ENCODE peak calls at places on chromosomes 12 and 14, in five cellular contexts. One of them, this sample, is unnamed.

GRCh38 chr12:108671110-108671509 is 37.4 kb upstream of the SELPLG start:
- DNase-seq in A172: no peak
- DNase-seq in fibroblast of mammary gland: no peak
- DNase-seq in effector CD8-positive, alpha-beta T cell: no peak
- DNase-seq in HT1080: no peak
- DNase-seq in this sample: no peak

GRCh38 chr12:62703011-62703380 is 232.0 kb downstream of the PPM1H start:
- DNase-seq in A172: peak
- DNase-seq in fibroblast of mammary gland: no peak
- DNase-seq in effector CD8-positive, alpha-beta T cell: no peak
- DNase-seq in HT1080: peak
- DNase-seq in this sample: no peak

GRCh38 chr12:109653896-109654295 is 59.7 kb upstream of the FAM222A start:
- DNase-seq in A172: no peak
- DNase-seq in fibroblast of mammary gland: no peak
- DNase-seq in effector CD8-positive, alpha-beta T cell: no peak
- DNase-seq in HT1080: no peak
- DNase-seq in this sample: no peak

GRCh38 chr12:20272801-20273200 is 95.5 kb upstream of the PDE3A start:
- DNase-seq in A172: no peak
- DNase-seq in fibroblast of mammary gland: peak
- DNase-seq in effector CD8-positive, alpha-beta T cell: no peak
- DNase-seq in HT1080: no peak
- DNase-seq in this sample: no peak

GRCh38 chr12:66900616-66901015 is 221.7 kb upstream of the GRIP1 start:
- DNase-seq in A172: no peak
- DNase-seq in fibroblast of mammary gland: no peak
- DNase-seq in effector CD8-positive, alpha-beta T cell: no peak
- DNase-seq in HT1080: no peak
- DNase-seq in this sample: no peak

GRCh38 chr14:105856676-105857222 is 330.4 kb downstream of the TMEM121 start:
- DNase-seq in A172: no peak
- DNase-seq in fibroblast of mammary gland: no peak
- DNase-seq in effector CD8-positive, alpha-beta T cell: no peak
- DNase-seq in HT1080: no peak
- DNase-seq in this sample: no peak

GRCh38 chr12:132147423-132148367 is 3.4 kb downstream of the NOC4L start:
- DNase-seq in A172: no peak
- DNase-seq in fibroblast of mammary gland: no peak
- DNase-seq in effector CD8-positive, alpha-beta T cell: no peak
- DNase-seq in HT1080: no peak
- DNase-seq in this sample: no peak

GRCh38 chr12:15721716-15722115 is 67.5 kb downstream of the EPS8 start:
- DNase-seq in A172: no peak
- DNase-seq in fibroblast of mammary gland: peak
- DNase-seq in effector CD8-positive, alpha-beta T cell: no peak
- DNase-seq in HT1080: no peak
- DNase-seq in this sample: no peak

GRCh38 chr12:6981152-6982052 is 10.7 kb downstream of the EMG1 start:
- DNase-seq in A172: no peak
- DNase-seq in fibroblast of mammary gland: no peak
- DNase-seq in effector CD8-positive, alpha-beta T cell: no peak
- DNase-seq in HT1080: no peak
- DNase-seq in this sample: no peak

GRCh38 chr14:50961606-50962259 is 17.4 kb upstream of the PYGL start:
- DNase-seq in A172: peak
- DNase-seq in fibroblast of mammary gland: peak
- DNase-seq in effector CD8-positive, alpha-beta T cell: no peak
- DNase-seq in HT1080: peak
- DNase-seq in this sample: no peak